ENCODE peak calls at places on chromosomes 4 and X, in five cellular contexts. G, J, K, H and Q are unnamed samples.

GRCh38 chr4:55608591-55608990 is 16.5 kb upstream of the PDCL2 start:
- DNase-seq in G (no peak), H (no peak), J (no peak), K (no peak), Q (no peak)

GRCh38 chr4:53734584-53735363 is 143.5 kb upstream of the LNX1 start:
- DNase-seq in G (no peak), K (no peak), H (no peak), J (peak), Q (no peak)

GRCh38 chrX:10173331-10173900 is 16.6 kb downstream of the CLCN4 start:
- DNase-seq in K (peak), H (no peak), J (peak), G (peak), Q (no peak)

GRCh38 chrX:33434256-33435092 is 223.1 kb upstream of the DMD start:
- DNase-seq in G (peak), J (peak), K (peak), H (no peak), Q (peak)

GRCh38 chr4:30434656-30435055 is 285.5 kb upstream of the PCDH7 start:
- DNase-seq in J (no peak), K (no peak), H (no peak), G (no peak), Q (no peak)

GRCh38 chr4:52982246-52982950 is 120.3 kb downstream of the RASL11B start:
- DNase-seq in K (no peak), H (no peak), G (peak), J (peak), Q (no peak)

GRCh38 chrX:44244008-44244407 is 99.5 kb downstream of the EFHC2 start:
- DNase-seq in K (no peak), J (peak), H (no peak), G (no peak), Q (peak)

GRCh38 chr4:144174401-144175067 is 34.0 kb upstream of the GYPA start:
- DNase-seq in J (peak), G (peak), H (no peak), K (no peak), Q (no peak)

GRCh38 chrX:69137371-69137881 is 27.8 kb downstream of the PJA1 start:
- DNase-seq in G (no peak), J (peak), K (no peak), H (no peak), Q (peak)

GRCh38 chr4:6124386-6125102 is 75.8 kb downstream of the JAKMIP1 start:
- DNase-seq in H (peak), K (no peak), G (no peak), J (no peak), Q (no peak)